ENCODE peak calls at places on chromosome 12, in five cellular contexts. W is activated CD4-positive, alpha-beta T cell treated with anti-CD3 and anti-CD28 coated beads for 48 hours; Q is AG08396; I is left colon; V is SIG-M5. D is an unnamed sample.

GRCh38 chr12:7935773-7936581 is at the start of gene SLC2A3:
- DNase-seq in V (peak), I (peak), Q (peak), W (peak), D (no peak)

GRCh38 chr12:57319678-57320469 is 68.9 kb upstream of the STAC3 start:
- DNase-seq in I (no peak), V (no peak), Q (no peak), W (no peak), D (no peak)

GRCh38 chr12:98901189-98901588 is 256.1 kb downstream of the APAF1 start:
- DNase-seq in W (no peak), Q (no peak), I (no peak), V (no peak), D (no peak)

GRCh38 chr12:69254046-69254445 is 14.7 kb downstream of the CPSF6 start:
- DNase-seq in Q (peak), W (no peak), I (no peak), V (no peak), D (no peak)

GRCh38 chr12:63440063-63440462 is 228.2 kb downstream of the DPY19L2 start:
- DNase-seq in V (no peak), Q (no peak), I (no peak), W (no peak), D (no peak)

GRCh38 chr12:19507823-19508222 is 68.5 kb downstream of the AEBP2 start:
- DNase-seq in V (no peak), I (no peak), Q (peak), W (no peak), D (no peak)

GRCh38 chr12:79407671-79408622 is 282.8 kb downstream of the PAWR start:
- DNase-seq in W (peak), V (no peak), Q (peak), I (peak), D (no peak)

GRCh38 chr12:726281-727140 is 25.9 kb upstream of the WNK1 start:
- DNase-seq in Q (no peak), W (no peak), I (no peak), V (no peak), D (no peak)

GRCh38 chr12:1126089-1126488 is 135.1 kb downstream of the ERC1 start:
- DNase-seq in W (no peak), I (no peak), Q (no peak), V (no peak), D (no peak)

GRCh38 chr12:26226629-26227375 is 31.4 kb downstream of the SSPN start:
- DNase-seq in V (no peak), I (peak), Q (peak), W (peak), D (no peak)

GRCh38 chr12:127145929-127146789 is 1120.8 kb upstream of the TMEM132C start:
- DNase-seq in Q (peak), I (peak), W (peak), V (no peak), D (peak)

GRCh38 chr12:66190519-66191406 is 1.7 kb downstream of the IRAK3 start:
- DNase-seq in Q (no peak), I (no peak), W (no peak), V (no peak), D (no peak)

GRCh38 chr12:111467092-111467861 is 61.6 kb downstream of the SH2B3 start:
- DNase-seq in W (no peak), Q (no peak), I (no peak), V (no peak), D (no peak)

GRCh38 chr12:104243551-104243950 is 28.0 kb downstream of the TXNRD1 start:
- DNase-seq in W (no peak), Q (no peak), V (no peak), I (no peak), D (no peak)

GRCh38 chr12:88896958-88897357 is 316.7 kb upstream of the KITLG start:
- DNase-seq in Q (peak), I (no peak), V (no peak), W (no peak), D (no peak)

GRCh38 chr12:14403711-14404164 is 38.3 kb downstream of the ATF7IP start:
- DNase-seq in Q (peak), W (no peak), V (no peak), I (no peak), D (peak)

GRCh38 chr12:41108032-41108431 is 80.1 kb upstream of the PDZRN4 start:
- DNase-seq in V (no peak), Q (no peak), I (peak), W (no peak), D (no peak)

GRCh38 chr12:52279683-52280318 is 5.4 kb downstream of the KRT86 start:
- DNase-seq in W (no peak), I (no peak), V (no peak), Q (no peak), D (no peak)

GRCh38 chr12:89353823-89354629 is 1.7 kb upstream of the DUSP6 start:
- DNase-seq in I (peak), Q (peak), W (peak), V (no peak), D (peak)

GRCh38 chr12:53051058-53051880 is 1.4 kb downstream of the TNS2 start:
- DNase-seq in Q (peak), W (no peak), I (peak), V (no peak), D (no peak)